ENCODE peak calls at places on chromosomes 11 and 22, in seven cellular contexts. Y is naive thymus-derived CD4-positive, alpha-beta T cell; O is lower leg skin; E is fibroblast of the aortic adventitia; A is spleen; K is SK-N-MC; P is astrocyte of the spinal cord. R is an unnamed sample.

GRCh38 chr11:113992459-113993105 is 17.7 kb downstream of the HTR3A start:
- DNase-seq in Y (no peak), K (no peak), A (peak; percentile 41), P (no peak), E (no peak), O (no peak), R (no peak)

GRCh38 chr11:121366970-121367369 is 74.4 kb downstream of the SC5D start:
- DNase-seq in P (no peak), O (no peak), K (no peak), A (no peak), E (no peak), Y (no peak), R (no peak)

GRCh38 chr22:48927591-48927990 is 900.1 kb downstream of the BRD1 start:
- DNase-seq in Y (no peak), O (no peak), E (no peak), A (no peak), P (no peak), K (no peak), R (no peak)

GRCh38 chr11:47861762-47862161 is 13.6 kb upstream of the NUP160 start:
- DNase-seq in A (no peak), O (no peak), K (no peak), Y (peak; percentile 27), E (peak; percentile 84), P (peak; percentile 56), R (peak; percentile 80)

GRCh38 chr11:73258104-73258684 is 13.9 kb upstream of the P2RY6 start:
- DNase-seq in E (no peak), Y (no peak), A (no peak), P (no peak), K (no peak), O (no peak), R (no peak)

GRCh38 chr11:7677801-7678201 is 4.5 kb upstream of the CYB5R2 start:
- DNase-seq in E (peak; percentile 56), A (no peak), O (no peak), P (no peak), K (no peak), Y (no peak), R (peak; percentile 35)

GRCh38 chr11:15769203-15769602 is 587.1 kb downstream of the SOX6 start:
- DNase-seq in Y (no peak), A (no peak), E (no peak), O (no peak), K (no peak), P (no peak), R (no peak)

GRCh38 chr22:22902247-22902962 is 14.8 kb downstream of the IGLL5 start:
- DNase-seq in A (peak; percentile 61), O (no peak), Y (no peak), K (no peak), E (no peak), P (no peak), R (no peak)

GRCh38 chr22:46750861-46751260 is 11.6 kb upstream of the TBC1D22A start:
- DNase-seq in Y (no peak), E (no peak), K (no peak), A (no peak), P (no peak), O (no peak), R (no peak)

GRCh38 chr11:119055901-119056300 is 1.1 kb downstream of the HYOU1 start:
- DNase-seq in O (no peak), P (peak; percentile 24), E (peak; percentile 35), A (no peak), Y (no peak), K (no peak), R (peak; percentile 51)

GRCh38 chr22:31882971-31883370 is 61.4 kb upstream of the YWHAH start:
- DNase-seq in K (no peak), A (no peak), O (no peak), P (no peak), E (no peak), Y (no peak), R (no peak)

GRCh38 chr22:31881198-31881597 is 63.1 kb upstream of the YWHAH start:
- DNase-seq in K (no peak), A (no peak), O (no peak), P (no peak), Y (no peak), E (no peak), R (no peak)

GRCh38 chr22:31879585-31879984 is 64.8 kb upstream of the YWHAH start:
- DNase-seq in Y (no peak), K (no peak), A (no peak), E (no peak), P (no peak), O (no peak), R (no peak)

GRCh38 chr22:31881867-31882266 is 62.5 kb upstream of the YWHAH start:
- DNase-seq in O (no peak), A (no peak), K (no peak), P (no peak), Y (no peak), E (no peak), R (no peak)

DNA sequence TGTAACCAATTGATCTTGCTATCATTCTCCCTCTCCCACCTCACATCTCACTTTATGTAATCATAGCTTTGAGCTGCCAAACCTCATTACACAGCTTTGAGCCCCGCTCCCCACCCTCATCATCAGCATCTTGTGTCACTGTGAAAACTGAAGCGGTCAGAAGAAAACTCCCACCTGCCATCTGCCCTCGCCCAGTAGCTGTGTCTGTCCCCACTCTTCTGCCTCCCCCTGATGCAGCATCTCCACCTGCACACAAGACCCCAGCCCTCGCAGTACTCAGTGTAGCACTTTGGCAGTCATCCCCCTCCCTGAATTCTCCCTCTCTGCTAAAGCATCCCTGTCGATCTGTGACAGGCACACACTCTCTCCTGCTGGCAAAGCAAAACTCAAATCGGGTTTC is 60.3 kb upstream of the YWHAH start:
- DNase-seq in K (no peak), A (no peak), Y (no peak), P (no peak), E (no peak), O (no peak), R (no peak)
- H3K4me3 ChIP-seq in K (no peak overlapping the region), A (no peak overlapping the region), Y (no peak overlapping the region), P (no peak overlapping the region), E (no peak overlapping the region), O (no peak overlapping the region), R (no peak overlapping the region)

DNA sequence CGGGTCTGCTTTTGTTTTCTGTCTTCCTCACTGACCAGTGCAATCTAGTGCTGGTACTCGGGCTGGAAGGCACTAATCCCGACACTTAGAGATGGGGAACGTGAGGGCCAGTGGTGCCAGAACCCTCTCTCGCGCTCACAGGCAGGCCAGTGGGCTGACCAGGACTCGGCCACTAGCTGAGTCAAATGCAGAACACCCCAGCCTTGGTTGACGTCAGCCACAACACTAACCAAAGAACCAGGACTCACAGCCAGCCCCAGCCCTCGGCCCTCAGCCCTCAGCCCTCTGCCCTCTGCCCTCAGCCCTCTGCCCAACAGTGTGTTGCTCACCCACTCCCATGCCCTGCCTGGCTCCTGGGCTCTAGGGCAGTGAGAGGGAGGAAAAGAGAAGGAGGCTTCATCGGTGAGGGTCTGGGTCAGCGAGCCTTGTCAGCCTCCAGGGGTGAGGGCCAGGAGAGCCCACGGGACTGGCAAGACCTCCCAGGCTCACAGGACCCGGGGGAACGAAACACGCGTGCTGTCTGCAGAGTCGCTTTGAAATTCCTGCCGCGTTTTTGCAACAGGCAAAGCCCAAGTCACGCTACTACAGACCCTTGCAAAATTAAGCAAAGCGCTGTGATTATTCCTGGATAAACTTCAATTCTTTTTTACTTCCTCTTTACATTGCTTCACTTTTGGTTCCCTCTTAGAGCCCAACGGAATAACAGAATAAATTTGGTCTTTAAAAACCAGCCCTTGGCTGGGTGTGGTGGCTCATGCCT is 27.5 kb downstream of the KIAA0930 start:
- DNase-seq in Y (no peak), E (peak; percentile 70), P (peak; percentile 53), A (peak; percentile 76), O (no peak), K (no peak), R (peak; percentile 87)
- H3K4me3 ChIP-seq in Y (no peak overlapping the region), E (peak overlapping the region; percentile 70), P (peak overlapping the region; percentile 23), A (no peak overlapping the region), O (no peak overlapping the region), K (peak overlapping the region; percentile 76), R (peak overlapping the region; percentile 39)

DNA sequence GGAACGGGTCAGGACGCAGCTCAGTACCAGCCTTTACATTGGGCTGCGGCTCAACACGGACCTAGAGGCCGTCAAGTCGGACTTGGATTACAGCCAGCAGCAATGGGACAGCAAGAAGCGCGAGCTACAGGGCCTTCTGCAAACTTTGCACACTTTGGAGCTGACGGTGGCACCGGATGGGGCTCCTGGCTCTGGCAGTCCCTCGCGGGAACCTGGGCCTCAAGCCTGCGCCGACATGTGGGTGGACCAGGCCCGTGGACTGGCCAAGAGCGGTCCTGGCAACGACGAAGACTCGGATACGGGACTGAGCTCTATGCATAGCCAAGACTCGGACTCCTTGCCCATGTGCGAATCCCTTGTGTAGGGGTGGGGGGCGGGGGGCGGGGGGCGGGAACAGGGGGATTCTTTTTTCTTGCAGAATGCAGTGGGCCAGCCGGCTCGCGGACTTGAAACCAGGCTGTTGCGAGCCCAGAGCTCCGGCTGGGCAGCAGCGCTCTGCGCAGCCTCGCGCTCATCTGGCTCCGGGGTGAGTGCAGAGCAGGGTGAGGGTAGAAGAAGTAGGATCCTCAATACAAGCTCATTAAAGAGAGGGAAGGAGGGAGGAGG is 1.7 kb downstream of the RASSF10 start:
- DNase-seq in Y (no peak), E (no peak), O (no peak), P (no peak), K (no peak), A (no peak), R (no peak)
- H3K4me3 ChIP-seq in Y (no peak overlapping the region), E (no peak overlapping the region), O (peak overlapping the region; percentile 15), P (no peak overlapping the region), K (no peak overlapping the region), A (peak overlapping the region; percentile 2), R (no peak overlapping the region)

GRCh38 chr11:1638344-1638743 is 8.8 kb downstream of the KRTAP5-5 start:
- DNase-seq in E (no peak), A (no peak), P (no peak), Y (no peak), K (no peak), O (no peak), R (no peak)

GRCh38 chr11:1639666-1640065 is 10.1 kb downstream of the KRTAP5-5 start:
- DNase-seq in Y (no peak), A (peak; percentile 51), E (no peak), O (no peak), P (no peak), K (no peak), R (no peak)

GRCh38 chr11:1637628-1638027 is 8.1 kb downstream of the KRTAP5-5 start:
- DNase-seq in A (no peak), Y (no peak), O (no peak), K (no peak), E (no peak), P (no peak), R (no peak)

GRCh38 chr11:1640076-1640946 is 10.7 kb downstream of the KRTAP5-5 start:
- DNase-seq in P (no peak), Y (no peak), A (peak; percentile 50), E (peak; percentile 15), O (no peak), K (no peak), R (peak; percentile 10)

DNA sequence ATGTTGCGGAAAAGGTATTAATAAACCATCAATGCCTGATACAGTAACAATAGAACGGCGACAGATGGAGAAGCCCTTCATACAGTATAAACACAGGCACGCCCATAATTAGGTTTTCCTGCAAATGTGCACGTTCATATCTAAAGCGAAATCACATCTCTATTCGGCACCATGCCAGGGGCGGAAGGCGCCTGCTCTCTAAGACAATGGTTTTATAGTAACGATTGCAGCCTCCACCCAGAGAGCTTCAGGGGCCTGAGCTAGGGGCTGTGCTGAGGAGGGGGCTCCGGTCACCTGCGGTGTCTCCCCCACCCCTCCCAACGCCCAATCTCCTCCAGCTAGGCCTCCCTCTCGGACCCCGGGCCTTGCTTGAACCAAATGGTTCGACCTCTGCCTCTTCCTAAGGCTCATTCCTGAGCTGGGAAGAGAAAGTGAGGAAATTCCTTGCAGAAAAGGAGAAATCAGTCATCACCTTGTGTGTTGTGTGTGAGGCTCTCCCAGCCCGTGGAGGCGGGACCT is 9.6 kb downstream of the KRTAP5-5 start:
- DNase-seq in K (peak; percentile 1), Y (peak; percentile 22), E (no peak), O (no peak), P (no peak), A (no peak), R (no peak)
- H3K4me3 ChIP-seq in K (no peak overlapping the region), Y (no peak overlapping the region), E (no peak overlapping the region), O (no peak overlapping the region), P (no peak overlapping the region), A (no peak overlapping the region), R (no peak overlapping the region)

R was measured in fibroblast of mammary gland.